ENCODE peak calls at places on chromosome 11, in four cellular contexts. D, H, J and Y are unnamed samples.

GRCh38 chr11:66106786-66107599 is 36.9 kb downstream of the PACS1 start:
- DNase-seq in H (no peak), D (no peak), J (no peak), Y (no peak)

GRCh38 chr11:69302447-69302846 is 8.5 kb downstream of the MYEOV start:
- DNase-seq in D (no peak), H (no peak), J (peak; percentile 40), Y (no peak)

GRCh38 chr11:10268746-10269487 is 25.1 kb downstream of the SBF2 start:
- DNase-seq in J (no peak), D (peak; percentile 53), H (no peak), Y (no peak)

GRCh38 chr11:75275581-75275980 is 35.0 kb downstream of the TPBGL start:
- DNase-seq in J (peak; percentile 81), D (peak; percentile 13), H (no peak), Y (peak; percentile 80)

GRCh38 chr11:61075891-61076290 is 26.4 kb upstream of the CD5 start:
- DNase-seq in D (peak; percentile 35), J (no peak), H (no peak), Y (no peak)

GRCh38 chr11:47378836-47379170 is 456 bp upstream of the SPI1 start:
- DNase-seq in D (no peak), H (no peak), J (no peak), Y (no peak)

GRCh38 chr11:76808158-76808557 is 25.0 kb downstream of the TSKU start:
- DNase-seq in H (peak; percentile 42), J (no peak), D (no peak), Y (peak; percentile 44)

GRCh38 chr11:32429477-32429876 is 5.9 kb downstream of the WT1 start:
- DNase-seq in H (no peak), J (no peak), D (no peak), Y (no peak)

GRCh38 chr11:130161441-130161840 is 1.9 kb downstream of the ST14 start:
- DNase-seq in D (no peak), J (no peak), H (no peak), Y (no peak)

GRCh38 chr11:119195680-119196079 is 10.4 kb downstream of the NHERF4 start:
- DNase-seq in J (no peak), H (no peak), D (peak; percentile 58), Y (no peak)

GRCh38 chr11:12746593-12747097 is 72.4 kb downstream of the TEAD1 start:
- DNase-seq in D (peak; percentile 93), J (peak; percentile 82), H (no peak), Y (no peak)

GRCh38 chr11:35541621-35542375 is 16.4 kb upstream of the PAMR1 start:
- DNase-seq in H (no peak), J (no peak), D (peak; percentile 93), Y (no peak)

GRCh38 chr11:70343631-70344030 is 54.7 kb upstream of the CTTN start:
- DNase-seq in H (no peak), D (no peak), J (no peak), Y (no peak)

GRCh38 chr11:35192347-35192746 is 53.4 kb downstream of the CD44 start:
- DNase-seq in D (peak; percentile 38), J (peak; percentile 68), H (peak; percentile 91), Y (no peak)

GRCh38 chr11:67024410-67024809 is 1.5 kb downstream of the SYT12 start:
- DNase-seq in J (no peak), D (no peak), H (no peak), Y (no peak)

GRCh38 chr11:17991799-17992433 is 20.9 kb downstream of the SERGEF start:
- DNase-seq in J (no peak), D (peak; percentile 70), H (no peak), Y (no peak)

GRCh38 chr11:2825261-2825885 is 60.2 kb downstream of the CDKN1C start:
- DNase-seq in J (peak; percentile 89), D (peak; percentile 74), H (peak; percentile 95), Y (peak; percentile 93)

GRCh38 chr11:1542267-1542666 is 29.8 kb downstream of the DUSP8 start:
- DNase-seq in D (no peak), H (no peak), J (peak; percentile 20), Y (no peak)

GRCh38 chr11:117979481-117980211 is 6.5 kb upstream of the IL10RA start:
- DNase-seq in J (no peak), D (no peak), H (peak; percentile 91), Y (no peak)

GRCh38 chr11:3052567-3052966 is 4.7 kb downstream of the CARS1 start:
- DNase-seq in D (no peak), H (no peak), J (no peak), Y (no peak)

GRCh38 chr11:64351136-64351631 is 7.8 kb upstream of the RPS6KA4 start:
- DNase-seq in D (no peak), H (no peak), J (peak; percentile 25), Y (no peak)

GRCh38 chr11:64349404-64349803 is 9.4 kb downstream of the CCDC88B start:
- DNase-seq in J (no peak), H (no peak), D (no peak), Y (no peak)

GRCh38 chr11:64353101-64353738 is 5.7 kb upstream of the RPS6KA4 start:
- DNase-seq in D (no peak), H (no peak), J (no peak), Y (no peak)

GRCh38 chr11:64353761-64354506 is 5.0 kb upstream of the RPS6KA4 start:
- DNase-seq in J (no peak), D (no peak), H (no peak), Y (no peak)

DNA sequence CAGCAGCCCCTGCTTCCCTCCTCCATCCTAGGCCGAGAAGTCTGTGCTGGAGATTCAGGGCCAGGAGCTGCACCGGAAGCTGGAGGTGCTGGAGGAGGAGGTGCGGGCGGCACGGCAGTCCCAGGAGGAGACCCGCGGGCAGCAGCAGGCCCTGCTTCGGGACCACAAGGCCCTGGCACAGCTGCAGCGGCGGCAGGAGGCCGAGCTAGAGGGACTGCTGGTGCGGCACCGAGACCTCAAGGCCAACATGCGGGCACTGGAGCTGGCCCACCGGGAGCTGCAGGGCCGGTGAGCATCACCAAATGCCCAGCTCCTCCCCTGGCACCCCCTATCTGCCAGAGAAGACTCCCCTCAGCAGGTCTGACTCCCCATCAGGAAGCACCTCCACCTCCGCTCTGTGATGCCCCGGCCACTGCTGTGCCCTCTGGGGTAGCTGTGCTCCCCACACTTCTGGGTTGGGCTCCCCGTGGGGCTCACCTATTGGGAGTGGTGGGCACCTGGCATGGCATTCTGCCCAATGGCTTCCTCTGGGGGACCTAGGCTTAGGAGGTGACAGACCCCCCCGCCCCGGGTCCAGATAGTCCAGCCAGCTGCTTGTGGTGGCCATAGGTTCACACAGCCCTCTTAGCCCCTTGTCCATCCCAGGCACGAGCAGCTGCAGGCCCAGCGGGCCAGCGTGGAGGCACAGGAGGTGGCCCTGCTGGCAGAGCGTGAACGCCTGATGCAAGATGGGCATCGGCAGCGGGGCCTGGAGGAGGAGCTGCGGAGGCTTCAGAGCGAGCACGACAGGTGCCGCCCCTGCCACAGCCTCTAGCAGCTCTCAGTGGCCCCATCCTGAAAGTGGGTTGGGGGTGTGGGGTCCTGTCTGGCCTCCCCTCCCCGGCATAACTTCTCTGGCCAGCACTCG is 6.6 kb upstream of the RPS6KA4 start:
- DNase-seq in D (no peak), H (no peak), J (no peak), Y (no peak)
- H3K27ac ChIP-seq in D (no peak overlapping the region), H (no peak overlapping the region), J (no peak overlapping the region), Y (no peak overlapping the region)

DNA sequence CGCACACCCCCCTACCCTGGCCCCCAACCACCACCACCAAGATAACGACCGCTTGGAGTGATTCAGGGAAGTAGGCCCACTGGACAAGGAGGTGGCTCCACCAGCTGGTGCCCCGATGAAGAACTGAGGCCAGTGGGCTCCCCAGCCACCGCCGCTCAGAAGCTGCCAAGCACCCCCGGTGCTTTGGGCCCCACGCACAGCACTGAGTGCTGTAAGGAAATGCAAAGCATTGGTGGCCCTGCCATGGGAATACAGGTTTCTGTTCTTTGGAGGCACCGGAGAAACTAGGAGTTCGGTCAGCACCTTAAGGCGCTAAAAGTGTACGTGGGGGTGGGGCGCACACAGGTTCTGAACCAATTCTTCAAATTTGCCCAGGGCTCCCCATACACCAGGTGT is 664 bp upstream of the PRSS23 start:
- DNase-seq in J (no peak), H (no peak), D (no peak), Y (no peak)
- TF ChIP-seq CTCF in J (no peak), H (no peak), D (peak; percentile 27), Y (no peak)

GRCh38 chr11:123062158-123062891 is 389 bp upstream of the HSPA8 start:
- DNase-seq in D (peak; percentile 100), J (peak; percentile 100), H (peak; percentile 100), Y (peak; percentile 100)
- TF ChIP-seq POLR2A in D (no peak), J (peak; percentile 14), H (peak; percentile 32), Y (peak; percentile 25)

GRCh38 chr11:46277313-46277622 is 194 bp upstream of the CREB3L1 start:
- DNase-seq in D (peak; percentile 62), J (no peak), H (no peak), Y (no peak)
- H3K27ac ChIP-seq in D (no peak overlapping the region), J (peak overlapping the region; percentile 69), H (peak overlapping the region; percentile 76), Y (no peak overlapping the region)

GRCh38 chr11:11335043-11335442 is 18.0 kb downstream of the CSNK2A3 start:
- DNase-seq in D (no peak), J (no peak), H (no peak), Y (no peak)

GRCh38 chr11:11336664-11337063 is 16.4 kb downstream of the CSNK2A3 start:
- DNase-seq in J (no peak), H (no peak), D (no peak), Y (no peak)

GRCh38 chr11:11329062-11329806 is 23.8 kb downstream of the CSNK2A3 start:
- DNase-seq in H (no peak), J (no peak), D (no peak), Y (no peak)

GRCh38 chr11:11334607-11335006 is 18.4 kb downstream of the CSNK2A3 start:
- DNase-seq in D (no peak), J (no peak), H (no peak), Y (no peak)

DNA sequence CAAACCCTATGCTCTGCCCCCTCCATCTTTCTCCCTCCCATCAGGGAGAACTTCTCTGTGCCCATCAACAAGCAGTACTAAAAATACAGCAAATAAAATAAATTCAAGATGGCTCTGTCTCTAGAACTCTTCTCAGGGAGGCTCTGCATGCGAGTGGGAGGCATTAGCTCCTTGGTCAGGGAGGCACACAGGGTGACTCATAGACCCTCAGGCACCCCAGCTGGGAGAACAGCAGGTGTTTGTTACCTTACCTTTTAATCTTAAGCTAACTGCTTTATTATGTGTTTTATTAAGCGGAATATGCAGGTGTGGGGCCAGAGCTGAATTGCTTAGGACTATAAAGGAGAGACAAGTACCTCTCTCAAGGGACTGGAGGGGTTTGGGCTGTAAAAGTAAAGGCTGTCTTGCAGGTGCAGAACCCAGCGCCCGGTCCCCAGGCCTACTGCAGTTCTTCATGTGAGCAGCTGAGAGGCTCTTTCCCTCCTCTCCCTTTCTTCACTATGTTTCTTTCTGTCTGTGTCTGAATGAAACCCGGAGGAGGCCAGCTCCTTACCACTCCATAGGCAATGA is 20.8 kb downstream of the CSNK2A3 start:
- DNase-seq in H (no peak), J (no peak), D (no peak), Y (no peak)
- TF ChIP-seq CTCF in H (no peak), J (no peak), D (no peak), Y (no peak)

GRCh38 chr11:74011360-74012071 is 2.6 kb upstream of the UCP3 start:
- DNase-seq in D (peak; percentile 38), H (no peak), J (no peak), Y (no peak)
- TF ChIP-seq POLR2A in D (no peak), H (no peak), J (no peak), Y (no peak)